ENCODE peak calls at places on chromosome 6, in nine cellular contexts. J, H, Q, Y, K, N, Z, X and E are unnamed samples.

GRCh38 chr6:1494671-1495070 is 105.3 kb downstream of the FOXF2 start:
- DNase-seq in J (no peak), H (no peak), Q (no peak), Y (no peak), K (no peak), N (no peak), Z (no peak), X (no peak), E (no peak)

GRCh38 chr6:16836186-16836981 is 75.1 kb upstream of the ATXN1 start:
- DNase-seq in J (no peak), H (no peak), Q (no peak), Y (no peak), K (no peak), N (no peak), Z (peak), X (no peak), E (no peak)

GRCh38 chr6:164859791-164860190 is 449.6 kb downstream of the C6orf118 start:
- DNase-seq in J (no peak), H (peak), Q (no peak), Y (no peak), K (no peak), N (no peak), Z (no peak), X (no peak), E (no peak)

GRCh38 chr6:116247285-116247684 is 6.6 kb downstream of the TSPYL4 start:
- DNase-seq in J (no peak), H (no peak), Q (no peak), Y (no peak), K (no peak), N (no peak), Z (no peak), X (no peak), E (no peak)

GRCh38 chr6:90537027-90537426 is 49.8 kb downstream of the MAP3K7 start:
- DNase-seq in J (no peak), H (peak), Q (no peak), Y (no peak), K (no peak), N (no peak), Z (peak), X (no peak), E (no peak)

GRCh38 chr6:75791881-75792280 is 42.8 kb downstream of the MYO6 start:
- DNase-seq in J (no peak), H (peak), Q (peak), Y (no peak), K (no peak), N (no peak), Z (no peak), X (no peak), E (no peak)

GRCh38 chr6:132369526-132369925 is 31.7 kb downstream of the MOXD1 start:
- DNase-seq in J (no peak), H (peak), Q (no peak), Y (no peak), K (no peak), N (no peak), Z (peak), X (no peak), E (no peak)

GRCh38 chr6:156379392-156379910 is 397.7 kb upstream of the ARID1B start:
- DNase-seq in J (no peak), H (no peak), Q (no peak), Y (no peak), K (no peak), N (no peak), Z (no peak), X (no peak), E (no peak)

GRCh38 chr6:90790058-90790457 is 203.2 kb upstream of the MAP3K7 start:
- DNase-seq in J (no peak), H (no peak), Q (no peak), Y (peak), K (no peak), N (no peak), Z (peak), X (no peak), E (no peak)

GRCh38 chr6:44918893-44919292 is 409.2 kb upstream of the RUNX2 start:
- DNase-seq in J (no peak), H (no peak), Q (no peak), Y (no peak), K (no peak), N (no peak), Z (no peak), X (no peak), E (no peak)

GRCh38 chr6:158220786-158221442 is 52.8 kb downstream of the GTF2H5 start:
- DNase-seq in J (peak), H (peak), Q (peak), Y (peak), K (peak), N (peak), Z (peak), X (peak), E (peak)

GRCh38 chr6:154039231-154039842 is at the start of gene OPRM1:
- DNase-seq in J (peak), H (peak), Q (no peak), Y (no peak), K (peak), N (no peak), Z (peak), X (no peak), E (no peak)

GRCh38 chr6:39452306-39452705 is 129.8 kb upstream of the KCNK16 start:
- DNase-seq in J (peak), H (peak), Q (no peak), Y (no peak), K (no peak), N (no peak), Z (peak), X (no peak), E (no peak)

GRCh38 chr6:169982461-169983386 is 231.3 kb downstream of the ERMARD start:
- DNase-seq in J (no peak), H (no peak), Q (no peak), Y (no peak), K (no peak), N (no peak), Z (no peak), X (no peak), E (no peak)

GRCh38 chr6:26312096-26312463 is 52.9 kb upstream of the BTN3A2 start:
- DNase-seq in J (no peak), H (peak), Q (no peak), Y (no peak), K (no peak), N (no peak), Z (no peak), X (no peak), E (no peak)

GRCh38 chr6:169162968-169163903 is 90.4 kb downstream of the THBS2 start:
- DNase-seq in J (peak), H (peak), Q (peak), Y (peak), K (peak), N (no peak), Z (peak), X (no peak), E (no peak)

GRCh38 chr6:135826225-135826804 is 25.2 kb upstream of the PDE7B start:
- DNase-seq in J (no peak), H (no peak), Q (no peak), Y (no peak), K (no peak), N (no peak), Z (no peak), X (no peak), E (no peak)

GRCh38 chr6:147381734-147382133 is 126.8 kb upstream of the SAMD5 start:
- DNase-seq in J (no peak), H (no peak), Q (no peak), Y (no peak), K (no peak), N (no peak), Z (peak), X (no peak), E (no peak)

GRCh38 chr6:126361832-126362231 is 21.9 kb downstream of the CENPW start:
- DNase-seq in J (no peak), H (no peak), Q (no peak), Y (no peak), K (no peak), N (no peak), Z (no peak), X (no peak), E (no peak)

GRCh38 chr6:162063666-162064065 is 663.9 kb downstream of the PRKN start:
- DNase-seq in J (no peak), H (no peak), Q (no peak), Y (no peak), K (no peak), N (no peak), Z (no peak), X (no peak), E (no peak)

GRCh38 chr6:41702771-41703494 is 32.5 kb downstream of the TFEB start:
- DNase-seq in J (no peak), H (no peak), Q (no peak), Y (no peak), K (no peak), N (no peak), Z (no peak), X (no peak), E (no peak)

GRCh38 chr6:108561742-108562502 is 1.2 kb downstream of the FOXO3 start:
- DNase-seq in J (no peak), H (peak), Q (no peak), Y (peak), K (no peak), N (no peak), Z (no peak), X (no peak), E (no peak)

GRCh38 chr6:169933839-169934698 is 182.6 kb downstream of the ERMARD start:
- DNase-seq in J (no peak), H (peak), Q (no peak), Y (peak), K (no peak), N (no peak), Z (peak), X (no peak), E (no peak)

GRCh38 chr6:3825851-3826581 is 23.2 kb upstream of the FAM50B start:
- DNase-seq in J (peak), H (peak), Q (peak), Y (peak), K (no peak), N (no peak), Z (peak), X (no peak), E (no peak)

GRCh38 chr6:87161299-87161698 is 5.9 kb downstream of the ZNF292 start:
- DNase-seq in J (no peak), H (no peak), Q (no peak), Y (no peak), K (no peak), N (no peak), Z (no peak), X (no peak), E (no peak)

GRCh38 chr6:146389740-146390139 is 153.9 kb upstream of the RAB32 start:
- DNase-seq in J (no peak), H (no peak), Q (no peak), Y (no peak), K (no peak), N (no peak), Z (peak), X (no peak), E (no peak)

GRCh38 chr6:22149501-22150490 is 147.0 kb downstream of the PRL start:
- DNase-seq in J (no peak), H (no peak), Q (no peak), Y (no peak), K (no peak), N (no peak), Z (peak), X (no peak), E (no peak)

GRCh38 chr6:96761794-96762193 is 75.5 kb downstream of the GPR63 start:
- DNase-seq in J (no peak), H (no peak), Q (no peak), Y (no peak), K (no peak), N (no peak), Z (no peak), X (no peak), E (no peak)

GRCh38 chr6:113339173-113339572 is 518.0 kb upstream of the MARCKS start:
- DNase-seq in J (no peak), H (no peak), Q (no peak), Y (no peak), K (no peak), N (no peak), Z (no peak), X (no peak), E (no peak)

GRCh38 chr6:6661684-6662083 is 73.2 kb downstream of the LY86 start:
- DNase-seq in J (peak), H (peak), Q (no peak), Y (peak), K (no peak), N (no peak), Z (peak), X (no peak), E (no peak)

GRCh38 chr6:2940010-2940850 is 31.1 kb downstream of the SERPINB6 start:
- DNase-seq in J (no peak), H (no peak), Q (no peak), Y (no peak), K (peak), N (peak), Z (no peak), X (peak), E (peak)

GRCh38 chr6:50457351-50457750 is 256.0 kb upstream of the TFAP2D start:
- DNase-seq in J (no peak), H (no peak), Q (no peak), Y (no peak), K (no peak), N (no peak), Z (no peak), X (no peak), E (no peak)

GRCh38 chr6:108806669-108807068 is 41.6 kb upstream of the ARMC2 start:
- DNase-seq in J (no peak), H (no peak), Q (no peak), Y (no peak), K (no peak), N (no peak), Z (no peak), X (no peak), E (no peak)

GRCh38 chr6:110398778-110399177 is 16.6 kb downstream of the DDO start:
- DNase-seq in J (no peak), H (peak), Q (no peak), Y (no peak), K (no peak), N (no peak), Z (no peak), X (no peak), E (no peak)

GRCh38 chr6:34075906-34076305 is 70.0 kb downstream of the GRM4 start:
- DNase-seq in J (no peak), H (no peak), Q (no peak), Y (no peak), K (no peak), N (no peak), Z (no peak), X (no peak), E (no peak)

GRCh38 chr6:3389390-3390167 is 67.3 kb downstream of the SLC22A23 start:
- DNase-seq in J (peak), H (peak), Q (no peak), Y (peak), K (no peak), N (no peak), Z (peak), X (no peak), E (no peak)

GRCh38 chr6:168029459-168030217 is 32.2 kb downstream of the KIF25 start:
- DNase-seq in J (no peak), H (no peak), Q (no peak), Y (no peak), K (no peak), N (no peak), Z (no peak), X (no peak), E (no peak)

GRCh38 chr6:159646731-159647130 is 46.3 kb downstream of the SOD2 start:
- DNase-seq in J (no peak), H (no peak), Q (no peak), Y (no peak), K (no peak), N (no peak), Z (peak), X (no peak), E (no peak)

GRCh38 chr6:88975369-88975768 is 12.0 kb upstream of the RNGTT start:
- DNase-seq in J (no peak), H (no peak), Q (no peak), Y (no peak), K (no peak), N (no peak), Z (no peak), X (no peak), E (no peak)

GRCh38 chr6:54236984-54237383 is 71.3 kb upstream of the TINAG start:
- DNase-seq in J (no peak), H (no peak), Q (no peak), Y (no peak), K (no peak), N (no peak), Z (no peak), X (no peak), E (no peak)